ENCODE peak calls at places on chromosomes 11 and 22, in seven cellular contexts. V, I, Q, J, F, Z and U are unnamed samples.

GRCh38 chr22:30325065-30325720 is 1.5 kb downstream of the TBC1D10A start:
- DNase-seq in F (no peak), Q (no peak), J (peak; percentile 80), V (no peak), I (peak; percentile 77), Z (no peak), U (no peak)

GRCh38 chr11:118908931-118909618 is 16.7 kb downstream of the BCL9L start:
- DNase-seq in F (peak; percentile 86), Q (no peak), Z (no peak), I (peak; percentile 93), V (peak; percentile 89), J (peak; percentile 66), U (peak; percentile 75)

GRCh38 chr11:25094085-25094802 is 597.4 kb downstream of the LUZP2 start:
- DNase-seq in Z (no peak), I (no peak), F (peak; percentile 42), J (no peak), V (peak; percentile 11), Q (no peak), U (no peak)

GRCh38 chr22:32185821-32186220 is 19.1 kb downstream of the RFPL2 start:
- DNase-seq in Q (no peak), F (no peak), Z (no peak), J (no peak), I (no peak), V (no peak), U (no peak)

GRCh38 chr11:93330446-93330984 is at the start of gene DEUP1:
- DNase-seq in Q (peak; percentile 58), V (peak; percentile 38), J (peak; percentile 77), Z (no peak), F (peak; percentile 70), I (peak; percentile 37), U (peak; percentile 66)

GRCh38 chr11:57514538-57515331 is 767 bp downstream of the SLC43A1 start:
- DNase-seq in Z (peak; percentile 22), V (peak; percentile 69), F (peak; percentile 82), I (peak; percentile 73), Q (no peak), J (peak; percentile 83), U (peak; percentile 78)

GRCh38 chr22:17941501-17942406 is 82.6 kb downstream of the MICAL3 start:
- DNase-seq in Q (no peak), V (no peak), Z (no peak), F (no peak), J (no peak), I (no peak), U (no peak)

GRCh38 chr11:48005878-48006277 is 25.5 kb downstream of the PTPRJ start:
- DNase-seq in Z (no peak), I (no peak), F (no peak), V (no peak), Q (peak; percentile 36), J (no peak), U (no peak)

GRCh38 chr11:66912361-66912760 is 45.8 kb downstream of the PC start:
- DNase-seq in F (no peak), Q (no peak), J (no peak), V (no peak), I (no peak), Z (no peak), U (no peak)

GRCh38 chr11:99773646-99774045 is 752.9 kb downstream of the CNTN5 start:
- DNase-seq in Z (no peak), Q (no peak), I (no peak), V (no peak), J (no peak), F (no peak), U (no peak)

GRCh38 chr11:113082501-113082900 is 121.3 kb downstream of the NCAM1 start:
- DNase-seq in I (no peak), Q (no peak), Z (no peak), F (no peak), J (no peak), V (no peak), U (no peak)

GRCh38 chr11:76560219-76560618 is 110.3 kb downstream of the LRRC32 start:
- DNase-seq in Q (no peak), J (no peak), Z (peak; percentile 12), V (no peak), F (no peak), I (no peak), U (no peak)

GRCh38 chr11:32796425-32796824 is 2.0 kb upstream of the CCDC73 start:
- DNase-seq in V (no peak), Q (no peak), J (no peak), Z (no peak), I (no peak), F (no peak), U (no peak)

GRCh38 chr11:19432370-19433163 is 191.8 kb upstream of the E2F8 start:
- DNase-seq in F (no peak), V (no peak), I (no peak), J (no peak), Q (no peak), Z (no peak), U (no peak)

GRCh38 chr22:37545703-37546435 is 14.4 kb upstream of the CDC42EP1 start:
- DNase-seq in Z (no peak), J (peak; percentile 95), V (peak; percentile 94), Q (peak; percentile 77), F (peak; percentile 96), I (peak; percentile 98), U (peak; percentile 90)

GRCh38 chr22:27581688-27582087 is 219.9 kb downstream of the MN1 start:
- DNase-seq in V (peak; percentile 91), F (peak; percentile 85), Z (no peak), I (peak; percentile 85), Q (no peak), J (peak; percentile 52), U (peak; percentile 64)

GRCh38 chr22:27501191-27501936 is 300.2 kb downstream of the MN1 start:
- DNase-seq in I (no peak), V (no peak), Z (no peak), Q (no peak), F (no peak), J (no peak), U (no peak)

GRCh38 chr11:23405350-23405937 is 545.2 kb upstream of the CCDC179 start:
- DNase-seq in Q (no peak), F (peak; percentile 54), V (peak; percentile 7), Z (no peak), I (no peak), J (no peak), U (peak; percentile 24)

GRCh38 chr11:931385-931784 is 5.7 kb downstream of the AP2A2 start:
- DNase-seq in Q (no peak), I (no peak), F (no peak), Z (no peak), V (no peak), J (no peak), U (no peak)
- H3K4me1 ChIP-seq in Q (peaks cover 11% of the 10 kb centered on the region), I (peaks cover 5% of the 10 kb centered on the region), F (peaks cover 22% of the 10 kb centered on the region), Z (peaks cover 44% of the 10 kb centered on the region), V (peaks cover 79% of the 10 kb centered on the region), J (peaks cover 19% of the 10 kb centered on the region), U (peaks cover 84% of the 10 kb centered on the region)

DNA sequence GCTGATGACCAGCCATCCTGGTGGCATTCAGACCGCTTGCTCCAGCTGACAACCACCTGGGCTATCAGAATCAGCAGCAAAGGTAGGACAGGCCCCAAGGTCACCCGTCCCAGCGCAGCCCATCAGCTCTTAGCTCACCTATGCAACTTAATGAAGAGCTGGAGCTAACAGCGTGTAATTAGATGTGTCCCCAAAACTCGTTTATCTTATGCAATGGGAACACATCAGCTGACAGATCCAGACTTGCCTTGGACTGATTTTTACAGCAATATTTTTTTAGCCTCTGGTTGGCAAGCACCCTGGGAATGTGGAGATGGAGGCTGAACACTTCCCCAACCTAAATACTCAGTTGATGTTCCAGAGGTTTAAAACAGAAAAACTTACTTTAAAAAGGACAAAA is 76.0 kb downstream of the PACSIN2 start:
- DNase-seq in Z (no peak), J (no peak), I (no peak), Q (no peak), F (no peak), V (no peak), U (no peak)
- H3K4me1 ChIP-seq in Z (peaks cover 26% of the 10 kb centered on the region), J (peaks cover 35% of the 10 kb centered on the region), I (peaks cover 22% of the 10 kb centered on the region), Q (peaks cover 26% of the 10 kb centered on the region), F (peaks cover 47% of the 10 kb centered on the region), V (peaks cover 91% of the 10 kb centered on the region), U (peaks cover 69% of the 10 kb centered on the region)

GRCh38 chr22:26438006-26438405 is 8.9 kb downstream of the ASPHD2 start:
- DNase-seq in F (no peak), J (no peak), V (no peak), Z (no peak), Q (no peak), I (no peak), U (no peak)

GRCh38 chr22:26439559-26439958 is 10.5 kb downstream of the ASPHD2 start:
- DNase-seq in F (no peak), Z (no peak), V (no peak), I (no peak), J (no peak), Q (no peak), U (no peak)

GRCh38 chr22:26435327-26436093 is 6.5 kb downstream of the ASPHD2 start:
- DNase-seq in I (no peak), Q (no peak), J (no peak), F (no peak), V (no peak), Z (no peak), U (no peak)

GRCh38 chr22:26433805-26434204 is 4.7 kb downstream of the ASPHD2 start:
- DNase-seq in V (no peak), Q (no peak), Z (no peak), J (no peak), F (no peak), I (no peak), U (no peak)

DNA sequence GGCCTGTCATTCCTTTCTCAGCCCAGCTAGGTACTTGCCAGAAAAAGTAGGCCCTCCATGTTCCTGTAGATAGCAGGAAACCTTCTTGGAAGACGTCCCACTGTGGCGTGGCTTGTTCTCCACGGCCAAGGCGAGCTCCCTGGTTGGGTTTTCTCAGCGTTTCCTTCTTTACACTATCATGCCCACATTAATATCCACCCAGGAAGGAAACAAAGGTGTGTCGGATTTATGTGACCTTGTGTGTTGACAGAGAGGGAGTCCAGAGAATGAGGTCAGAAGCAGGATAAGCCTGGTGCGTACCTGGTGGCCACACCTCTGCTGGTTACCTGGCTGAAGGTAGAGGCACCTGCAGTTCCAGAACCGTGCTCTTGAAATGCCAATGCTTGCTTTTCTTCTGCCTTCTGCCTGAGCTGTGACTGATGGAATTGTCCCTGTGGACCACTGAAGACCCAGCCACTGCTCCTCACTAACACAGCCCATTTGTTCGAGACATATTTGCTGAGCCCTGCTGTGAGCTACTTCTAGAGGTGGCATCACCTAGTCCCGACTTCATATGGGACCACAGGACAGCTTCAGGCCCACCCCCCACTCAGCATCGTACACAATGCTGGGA is 7.9 kb downstream of the ASPHD2 start:
- DNase-seq in J (peak; percentile 81), I (no peak), V (no peak), Q (no peak), F (no peak), Z (no peak), U (no peak)
- H3K4me1 ChIP-seq in J (peaks cover 3% of the 10 kb centered on the region), I (no peaks in the 10 kb centered on the region), V (no peaks in the 10 kb centered on the region), Q (peaks cover 8% of the 10 kb centered on the region), F (no peaks in the 10 kb centered on the region), Z (no peaks in the 10 kb centered on the region), U (no peaks in the 10 kb centered on the region)

DNA sequence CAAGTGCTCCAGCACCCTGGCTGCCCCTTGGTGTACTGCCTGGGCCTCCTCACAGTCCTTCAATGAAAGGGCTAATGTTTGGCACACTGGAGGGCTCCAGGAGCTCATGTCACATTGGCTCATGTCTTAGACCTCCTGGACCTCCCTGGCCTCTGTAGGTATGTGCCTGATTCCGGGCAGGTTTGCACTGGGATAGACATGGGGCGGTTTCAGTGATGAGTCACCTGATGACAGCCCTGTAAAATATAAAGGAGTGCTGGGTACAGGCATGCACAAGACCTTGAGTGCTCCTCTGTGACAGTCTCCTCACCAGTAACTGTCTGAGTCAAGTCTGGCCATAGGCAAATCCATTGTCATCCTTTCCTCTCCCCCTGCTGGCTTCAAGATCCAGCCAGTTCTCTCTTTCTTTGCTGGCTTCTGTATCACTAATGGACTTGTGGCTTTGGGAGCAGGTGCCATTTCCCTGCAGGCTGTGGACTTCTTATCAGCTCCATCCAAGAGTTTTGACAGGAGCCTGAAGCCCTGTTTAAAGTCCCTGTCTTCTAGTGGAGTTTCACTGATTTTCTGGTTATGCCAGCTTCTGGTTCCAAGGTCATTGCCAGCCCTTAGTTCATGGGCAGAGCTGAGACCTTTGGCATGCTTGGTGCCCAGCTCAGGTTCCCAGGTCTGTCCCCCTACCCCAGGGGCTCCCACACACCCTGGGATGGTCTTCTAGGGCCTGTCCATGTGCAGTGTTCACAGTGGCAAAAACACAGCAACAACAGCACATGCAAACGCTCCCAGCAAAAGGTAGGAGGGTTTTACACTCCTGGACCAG is 22.7 kb upstream of the P2RY2 start:
- DNase-seq in V (no peak), F (no peak), J (peak; percentile 75), Q (no peak), Z (no peak), I (no peak), U (no peak)
- H3K4me1 ChIP-seq in V (peaks cover 7% of the 10 kb centered on the region), F (no peaks in the 10 kb centered on the region), J (peaks cover 15% of the 10 kb centered on the region), Q (peaks cover 10% of the 10 kb centered on the region), Z (no peaks in the 10 kb centered on the region), I (no peaks in the 10 kb centered on the region), U (peaks cover 9% of the 10 kb centered on the region)